ENCODE peak calls at places on chromosomes 16 and 17, in seven cellular contexts. B is LHCN-M2; H is NCI-H1092 treated with DMSO at 0.1 percent for 48 hours; L is activated CD4-positive, alpha-beta memory T cell treated with anti-CD3 and anti-CD28 coated beads, Interleukin-2, amount 10 ng/mL, durations not matched to agents 7 days and 5 days; A is effector CD4-positive, alpha-beta T cell; P is left ventricle myocardium superior; X is HS-5. Y is an unnamed sample.

GRCh38 chr17:5282639-5283217 is 644 bp downstream of the RABEP1 start:
- DNase-seq in X (no peak), A (no peak), B (peak), L (no peak), H (no peak), P (no peak), Y (no peak)

GRCh38 chr17:8801135-8801840 is 2.1 kb upstream of the MFSD6L start:
- DNase-seq in B (no peak), L (no peak), P (no peak), H (no peak), A (no peak), X (no peak), Y (no peak)

GRCh38 chr17:81067331-81067730 is 32.4 kb downstream of the BAIAP2 start:
- DNase-seq in P (no peak), A (no peak), X (no peak), H (no peak), B (no peak), L (no peak), Y (no peak)

GRCh38 chr17:5561736-5562135 is 22.6 kb downstream of the NLRP1 start:
- DNase-seq in H (no peak), X (no peak), A (no peak), B (no peak), L (no peak), P (no peak), Y (no peak)

GRCh38 chr17:5587431-5588032 is 3.2 kb upstream of the NLRP1 start:
- DNase-seq in H (peak), X (peak), A (peak), B (peak), P (no peak), L (peak), Y (no peak)

GRCh38 chr16:17227278-17227677 is 243.5 kb downstream of the XYLT1 start:
- DNase-seq in P (no peak), X (no peak), B (no peak), H (no peak), A (no peak), L (no peak), Y (no peak)

GRCh38 chr17:73879987-73880386 is 235.7 kb upstream of the SDK2 start:
- DNase-seq in P (no peak), A (no peak), H (no peak), X (no peak), L (no peak), B (no peak), Y (no peak)

GRCh38 chr17:40791808-40792436 is 7.8 kb downstream of the KRT28 start:
- DNase-seq in P (no peak), B (peak), L (no peak), H (peak), X (no peak), A (no peak), Y (no peak)

GRCh38 chr16:71210-71539 is 1.3 kb downstream of the RHBDF1 start:
- DNase-seq in P (no peak), B (no peak), X (no peak), H (no peak), A (no peak), L (no peak), Y (no peak)

GRCh38 chr17:77385750-77386501 is 245.2 kb downstream of the SEC14L1 start:
- DNase-seq in X (no peak), H (no peak), B (peak), A (no peak), L (no peak), P (peak), Y (no peak)

GRCh38 chr16:80260906-80261311 is 279.9 kb upstream of the DYNLRB2 start:
- DNase-seq in P (no peak), B (no peak), H (no peak), X (no peak), L (no peak), A (no peak), Y (no peak)

GRCh38 chr17:69466905-69467630 is 52.6 kb downstream of the MAP2K6 start:
- DNase-seq in B (no peak), H (no peak), X (peak), A (no peak), P (no peak), L (no peak), Y (no peak)

GRCh38 chr16:22386976-22387375 is 12.6 kb upstream of the CDR2 start:
- DNase-seq in X (peak), A (no peak), B (peak), L (no peak), P (no peak), H (no peak), Y (no peak)

GRCh38 chr17:57337390-57337789 is 81.1 kb downstream of the MSI2 start:
- DNase-seq in X (no peak), L (no peak), A (no peak), P (peak), B (no peak), H (peak), Y (no peak)

GRCh38 chr16:1183235-1183907 is 30.5 kb downstream of the CACNA1H start:
- DNase-seq in L (no peak), B (peak), H (no peak), X (no peak), P (peak), A (no peak), Y (no peak)

GRCh38 chr17:79793924-79794304 is 3.0 kb downstream of the CBX8 start:
- DNase-seq in P (peak), B (peak), A (no peak), L (no peak), H (no peak), X (no peak), Y (no peak)

GRCh38 chr17:71703701-71704100 is 417.1 kb upstream of the SOX9 start:
- DNase-seq in X (no peak), A (no peak), B (peak), P (no peak), H (no peak), L (no peak), Y (no peak)

GRCh38 chr17:34633351-34633750 is 54.0 kb downstream of the TMEM132E start:
- DNase-seq in B (no peak), H (peak), X (no peak), L (no peak), P (no peak), A (no peak), Y (no peak)

GRCh38 chr16:71347146-71347545 is 11.4 kb upstream of the CALB2 start:
- DNase-seq in P (no peak), H (no peak), X (no peak), A (no peak), B (no peak), L (no peak), Y (no peak)

GRCh38 chr17:41868568-41868967 is 3.3 kb upstream of the KLHL11 start:
- DNase-seq in X (no peak), P (no peak), B (no peak), H (no peak), A (no peak), L (no peak), Y (no peak)

GRCh38 chr17:29412780-29413565 is 22.8 kb downstream of the TAOK1 start:
- DNase-seq in P (no peak), L (no peak), X (peak), A (no peak), H (no peak), B (peak), Y (no peak)

GRCh38 chr17:73942668-73943415 is 260.6 kb upstream of the RPL38 start:
- DNase-seq in L (no peak), P (no peak), B (no peak), X (no peak), H (no peak), A (no peak), Y (no peak)

GRCh38 chr17:19359856-19360255 is 2.7 kb downstream of the B9D1 start:
- DNase-seq in P (no peak), L (no peak), A (no peak), B (no peak), X (no peak), H (no peak), Y (no peak)

GRCh38 chr17:55762086-55762858 is 11.4 kb downstream of the PCTP start:
- DNase-seq in X (no peak), H (no peak), P (no peak), A (no peak), L (no peak), B (no peak), Y (no peak)